ENCODE peak calls at places on chromosomes 1 and 21, in nine cellular contexts. Z is T-helper 17 cell; Y is NCI-H524 treated with DMSO at 0.1 percent for 48 hours; I is activated naive CD8-positive, alpha-beta T cell treated with anti-CD3 and anti-CD28 coated beads, Interleukin-2, amount 10 ng/mL, durations not matched to agents 7 days and 5 days; P is fibroblast of lung; V is LNCaP clone FGC; G is left lobe of liver; Q is left ventricle myocardium inferior; E is iPS-NIHi11. A is an unnamed sample.

GRCh38 chr1:103025858-103026409 is 82.4 kb downstream of the COL11A1 start:
- DNase-seq in Z (no peak), Y (no peak), I (no peak), P (no peak), V (no peak), G (no peak), Q (no peak), E (no peak), A (no peak)

GRCh38 chr1:59481915-59482505 is 185.1 kb downstream of the FGGY start:
- DNase-seq in Z (no peak), Y (no peak), I (no peak), P (peak), V (peak), G (no peak), Q (no peak), E (no peak), A (no peak)

GRCh38 chr1:200306954-200307754 is 102.7 kb downstream of the ZNF281 start:
- DNase-seq in Z (no peak), Y (no peak), I (no peak), P (no peak), V (peak), G (no peak), Q (no peak), E (peak), A (no peak)

GRCh38 chr1:72009756-72010441 is 272.4 kb downstream of the NEGR1 start:
- DNase-seq in Z (no peak), Y (no peak), I (no peak), P (no peak), V (no peak), G (no peak), Q (no peak), E (no peak), A (no peak)

GRCh38 chr1:109901508-109902145 is 9.0 kb upstream of the CSF1 start:
- DNase-seq in Z (no peak), Y (no peak), I (no peak), P (no peak), V (peak), G (peak), Q (peak), E (no peak), A (no peak)

GRCh38 chr1:6130596-6130995 is 49.5 kb downstream of the CHD5 start:
- DNase-seq in Z (no peak), Y (no peak), I (peak), P (no peak), V (no peak), G (no peak), Q (no peak), E (no peak), A (no peak)

GRCh38 chr21:38286739-38287426 is 30.1 kb downstream of the KCNJ15 start:
- DNase-seq in Z (no peak), Y (no peak), I (no peak), P (peak), V (no peak), G (no peak), Q (no peak), E (no peak), A (no peak)

GRCh38 chr1:209650454-209650853 is 1.8 kb downstream of the LAMB3 start:
- DNase-seq in Z (no peak), Y (no peak), I (no peak), P (peak), V (no peak), G (no peak), Q (no peak), E (no peak), A (no peak)

GRCh38 chr1:88873737-88874374 is 17.5 kb downstream of the GTF2B start:
- DNase-seq in Z (no peak), Y (no peak), I (no peak), P (peak), V (no peak), G (no peak), Q (no peak), E (no peak), A (no peak)

GRCh38 chr1:198467342-198467741 is 73.1 kb downstream of the ATP6V1G3 start:
- DNase-seq in Z (no peak), Y (no peak), I (no peak), P (no peak), V (no peak), G (no peak), Q (no peak), E (no peak), A (no peak)

GRCh38 chr1:176338897-176339296 is 124.1 kb upstream of the PAPPA2 start:
- DNase-seq in Z (no peak), Y (no peak), I (no peak), P (no peak), V (no peak), G (no peak), Q (no peak), E (no peak), A (no peak)

A was measured in osteocyte.